ENCODE peak calls at places on chromosomes 11 and 22, in ten cellular contexts. One of them, this sample, is unnamed.

GRCh38 chr11:553949-554398 is 6.6 kb downstream of the LMNTD2 start:
- DNase-seq in NCI-H1092: no peak
- DNase-seq in Karpas-422: peak; percentile 50
- DNase-seq in iPS-NIHi11: no peak
- DNase-seq in endothelial cell of umbilical vein: no peak
- DNase-seq in stimulated activated CD4-positive, alpha-beta T cell treated with anti-CD3 and anti-CD28 coated beads, Interleukin-1b, Interleukin-23, amount 100 ng/mL, for 24 hours: no peak
- DNase-seq in NCI-H1105: no peak
- DNase-seq in NCI-H748 treated with DMSO at 0.1 percent for 48 hours: no peak
- DNase-seq in prostate gland: no peak
- DNase-seq in ELF-1: no peak
- DNase-seq in this sample: no peak

GRCh38 chr22:20839837-20840645 is 18.6 kb downstream of the PI4KA start:
- DNase-seq in NCI-H1092: no peak
- DNase-seq in Karpas-422: no peak
- DNase-seq in iPS-NIHi11: no peak
- DNase-seq in endothelial cell of umbilical vein: no peak
- DNase-seq in stimulated activated CD4-positive, alpha-beta T cell treated with anti-CD3 and anti-CD28 coated beads, Interleukin-1b, Interleukin-23, amount 100 ng/mL, for 24 hours: no peak
- DNase-seq in NCI-H1105: no peak
- DNase-seq in NCI-H748 treated with DMSO at 0.1 percent for 48 hours: no peak
- DNase-seq in prostate gland: no peak
- DNase-seq in ELF-1: no peak
- DNase-seq in this sample: no peak

GRCh38 chr11:86951706-86952105 is 3.5 kb downstream of the FZD4 start:
- DNase-seq in NCI-H1092: no peak
- DNase-seq in Karpas-422: no peak
- DNase-seq in iPS-NIHi11: no peak
- DNase-seq in endothelial cell of umbilical vein: peak; percentile 58
- DNase-seq in stimulated activated CD4-positive, alpha-beta T cell treated with anti-CD3 and anti-CD28 coated beads, Interleukin-1b, Interleukin-23, amount 100 ng/mL, for 24 hours: no peak
- DNase-seq in NCI-H1105: no peak
- DNase-seq in NCI-H748 treated with DMSO at 0.1 percent for 48 hours: no peak
- DNase-seq in prostate gland: no peak
- DNase-seq in ELF-1: no peak
- DNase-seq in this sample: no peak

GRCh38 chr11:14424096-14424495 is 65.1 kb upstream of the RRAS2 start:
- DNase-seq in NCI-H1092: no peak
- DNase-seq in Karpas-422: no peak
- DNase-seq in iPS-NIHi11: no peak
- DNase-seq in endothelial cell of umbilical vein: peak; percentile 40
- DNase-seq in stimulated activated CD4-positive, alpha-beta T cell treated with anti-CD3 and anti-CD28 coated beads, Interleukin-1b, Interleukin-23, amount 100 ng/mL, for 24 hours: no peak
- DNase-seq in NCI-H1105: no peak
- DNase-seq in NCI-H748 treated with DMSO at 0.1 percent for 48 hours: no peak
- DNase-seq in prostate gland: no peak
- DNase-seq in ELF-1: no peak
- DNase-seq in this sample: no peak

GRCh38 chr11:105609341-105609781 is 512 bp upstream of the GRIA4 start:
- DNase-seq in NCI-H1092: no peak
- DNase-seq in Karpas-422: peak; percentile 70
- DNase-seq in iPS-NIHi11: peak; percentile 29
- DNase-seq in endothelial cell of umbilical vein: peak; percentile 39
- DNase-seq in stimulated activated CD4-positive, alpha-beta T cell treated with anti-CD3 and anti-CD28 coated beads, Interleukin-1b, Interleukin-23, amount 100 ng/mL, for 24 hours: no peak
- DNase-seq in NCI-H1105: peak; percentile 2
- DNase-seq in NCI-H748 treated with DMSO at 0.1 percent for 48 hours: peak; percentile 43
- DNase-seq in prostate gland: no peak
- DNase-seq in ELF-1: peak; percentile 18
- DNase-seq in this sample: peak; percentile 46

GRCh38 chr11:33534575-33534974 is 166.1 kb downstream of the C11orf91 start:
- DNase-seq in NCI-H1092: no peak
- DNase-seq in Karpas-422: no peak
- DNase-seq in iPS-NIHi11: no peak
- DNase-seq in endothelial cell of umbilical vein: no peak
- DNase-seq in stimulated activated CD4-positive, alpha-beta T cell treated with anti-CD3 and anti-CD28 coated beads, Interleukin-1b, Interleukin-23, amount 100 ng/mL, for 24 hours: no peak
- DNase-seq in NCI-H1105: no peak
- DNase-seq in NCI-H748 treated with DMSO at 0.1 percent for 48 hours: no peak
- DNase-seq in prostate gland: no peak
- DNase-seq in ELF-1: no peak
- DNase-seq in this sample: no peak

GRCh38 chr11:111777094-111778046 is 11.2 kb upstream of the PPP2R1B start:
- DNase-seq in NCI-H1092: peak; percentile 70
- DNase-seq in Karpas-422: peak; percentile 100
- DNase-seq in iPS-NIHi11: peak; percentile 68
- DNase-seq in endothelial cell of umbilical vein: peak; percentile 75
- DNase-seq in stimulated activated CD4-positive, alpha-beta T cell treated with anti-CD3 and anti-CD28 coated beads, Interleukin-1b, Interleukin-23, amount 100 ng/mL, for 24 hours: no peak
- DNase-seq in NCI-H1105: peak; percentile 61
- DNase-seq in NCI-H748 treated with DMSO at 0.1 percent for 48 hours: peak; percentile 27
- DNase-seq in prostate gland: peak; percentile 45
- DNase-seq in ELF-1: peak; percentile 20
- DNase-seq in this sample: no peak

GRCh38 chr11:31487848-31488247 is 21.6 kb downstream of the IMMP1L start:
- DNase-seq in NCI-H1092: no peak
- DNase-seq in Karpas-422: peak; percentile 84
- DNase-seq in iPS-NIHi11: peak; percentile 13
- DNase-seq in endothelial cell of umbilical vein: peak; percentile 74
- DNase-seq in stimulated activated CD4-positive, alpha-beta T cell treated with anti-CD3 and anti-CD28 coated beads, Interleukin-1b, Interleukin-23, amount 100 ng/mL, for 24 hours: no peak
- DNase-seq in NCI-H1105: peak; percentile 30
- DNase-seq in NCI-H748 treated with DMSO at 0.1 percent for 48 hours: peak; percentile 36
- DNase-seq in prostate gland: no peak
- DNase-seq in ELF-1: no peak
- DNase-seq in this sample: no peak

GRCh38 chr11:22432331-22433065 is 94.3 kb downstream of the SLC17A6 start:
- DNase-seq in NCI-H1092: peak; percentile 45
- DNase-seq in Karpas-422: no peak
- DNase-seq in iPS-NIHi11: peak; percentile 39
- DNase-seq in endothelial cell of umbilical vein: peak; percentile 82
- DNase-seq in stimulated activated CD4-positive, alpha-beta T cell treated with anti-CD3 and anti-CD28 coated beads, Interleukin-1b, Interleukin-23, amount 100 ng/mL, for 24 hours: no peak
- DNase-seq in NCI-H1105: peak; percentile 81
- DNase-seq in NCI-H748 treated with DMSO at 0.1 percent for 48 hours: peak; percentile 26
- DNase-seq in prostate gland: no peak
- DNase-seq in ELF-1: peak; percentile 48
- DNase-seq in this sample: peak; percentile 73

GRCh38 chr11:97419729-97420128 is 1029.9 kb downstream of the JRKL start:
- DNase-seq in NCI-H1092: no peak
- DNase-seq in Karpas-422: no peak
- DNase-seq in iPS-NIHi11: no peak
- DNase-seq in endothelial cell of umbilical vein: no peak
- DNase-seq in stimulated activated CD4-positive, alpha-beta T cell treated with anti-CD3 and anti-CD28 coated beads, Interleukin-1b, Interleukin-23, amount 100 ng/mL, for 24 hours: no peak
- DNase-seq in NCI-H1105: no peak
- DNase-seq in NCI-H748 treated with DMSO at 0.1 percent for 48 hours: no peak
- DNase-seq in prostate gland: no peak
- DNase-seq in ELF-1: no peak
- DNase-seq in this sample: no peak

GRCh38 chr11:126973051-126973450 is 27.5 kb downstream of the KIRREL3 start:
- DNase-seq in NCI-H1092: no peak
- DNase-seq in Karpas-422: no peak
- DNase-seq in iPS-NIHi11: no peak
- DNase-seq in endothelial cell of umbilical vein: no peak
- DNase-seq in stimulated activated CD4-positive, alpha-beta T cell treated with anti-CD3 and anti-CD28 coated beads, Interleukin-1b, Interleukin-23, amount 100 ng/mL, for 24 hours: no peak
- DNase-seq in NCI-H1105: no peak
- DNase-seq in NCI-H748 treated with DMSO at 0.1 percent for 48 hours: no peak
- DNase-seq in prostate gland: no peak
- DNase-seq in ELF-1: peak; percentile 16
- DNase-seq in this sample: no peak

GRCh38 chr22:42895087-42895486 is 38.0 kb upstream of the ARFGAP3 start:
- DNase-seq in NCI-H1092: no peak
- DNase-seq in Karpas-422: no peak
- DNase-seq in iPS-NIHi11: no peak
- DNase-seq in endothelial cell of umbilical vein: no peak
- DNase-seq in stimulated activated CD4-positive, alpha-beta T cell treated with anti-CD3 and anti-CD28 coated beads, Interleukin-1b, Interleukin-23, amount 100 ng/mL, for 24 hours: no peak
- DNase-seq in NCI-H1105: no peak
- DNase-seq in NCI-H748 treated with DMSO at 0.1 percent for 48 hours: no peak
- DNase-seq in prostate gland: no peak
- DNase-seq in ELF-1: no peak
- DNase-seq in this sample: no peak

GRCh38 chr11:64124147-64124546 is 41.8 kb downstream of the MACROD1 start:
- DNase-seq in NCI-H1092: no peak
- DNase-seq in Karpas-422: peak; percentile 46
- DNase-seq in iPS-NIHi11: no peak
- DNase-seq in endothelial cell of umbilical vein: no peak
- DNase-seq in stimulated activated CD4-positive, alpha-beta T cell treated with anti-CD3 and anti-CD28 coated beads, Interleukin-1b, Interleukin-23, amount 100 ng/mL, for 24 hours: no peak
- DNase-seq in NCI-H1105: no peak
- DNase-seq in NCI-H748 treated with DMSO at 0.1 percent for 48 hours: no peak
- DNase-seq in prostate gland: no peak
- DNase-seq in ELF-1: peak; percentile 60
- DNase-seq in this sample: no peak

GRCh38 chr11:116461789-116462188 is 311.0 kb downstream of the BUD13 start:
- DNase-seq in NCI-H1092: peak; percentile 67
- DNase-seq in Karpas-422: no peak
- DNase-seq in iPS-NIHi11: peak; percentile 46
- DNase-seq in endothelial cell of umbilical vein: no peak
- DNase-seq in stimulated activated CD4-positive, alpha-beta T cell treated with anti-CD3 and anti-CD28 coated beads, Interleukin-1b, Interleukin-23, amount 100 ng/mL, for 24 hours: no peak
- DNase-seq in NCI-H1105: no peak
- DNase-seq in NCI-H748 treated with DMSO at 0.1 percent for 48 hours: no peak
- DNase-seq in prostate gland: no peak
- DNase-seq in ELF-1: peak; percentile 51
- DNase-seq in this sample: no peak

GRCh38 chr11:76005746-76006145 is 190.7 kb downstream of the UVRAG start:
- DNase-seq in NCI-H1092: no peak
- DNase-seq in Karpas-422: no peak
- DNase-seq in iPS-NIHi11: no peak
- DNase-seq in endothelial cell of umbilical vein: no peak
- DNase-seq in stimulated activated CD4-positive, alpha-beta T cell treated with anti-CD3 and anti-CD28 coated beads, Interleukin-1b, Interleukin-23, amount 100 ng/mL, for 24 hours: no peak
- DNase-seq in NCI-H1105: no peak
- DNase-seq in NCI-H748 treated with DMSO at 0.1 percent for 48 hours: no peak
- DNase-seq in prostate gland: no peak
- DNase-seq in ELF-1: no peak
- DNase-seq in this sample: no peak

GRCh38 chr11:10893713-10894112 is 35.9 kb upstream of the ZBED5 start:
- DNase-seq in NCI-H1092: no peak
- DNase-seq in Karpas-422: no peak
- DNase-seq in iPS-NIHi11: no peak
- DNase-seq in endothelial cell of umbilical vein: no peak
- DNase-seq in stimulated activated CD4-positive, alpha-beta T cell treated with anti-CD3 and anti-CD28 coated beads, Interleukin-1b, Interleukin-23, amount 100 ng/mL, for 24 hours: no peak
- DNase-seq in NCI-H1105: no peak
- DNase-seq in NCI-H748 treated with DMSO at 0.1 percent for 48 hours: no peak
- DNase-seq in prostate gland: no peak
- DNase-seq in ELF-1: no peak
- DNase-seq in this sample: no peak

GRCh38 chr11:8905528-8906165 is 5.3 kb upstream of the AKIP1 start:
- DNase-seq in NCI-H1092: no peak
- DNase-seq in Karpas-422: peak; percentile 36
- DNase-seq in iPS-NIHi11: no peak
- DNase-seq in endothelial cell of umbilical vein: no peak
- DNase-seq in stimulated activated CD4-positive, alpha-beta T cell treated with anti-CD3 and anti-CD28 coated beads, Interleukin-1b, Interleukin-23, amount 100 ng/mL, for 24 hours: no peak
- DNase-seq in NCI-H1105: no peak
- DNase-seq in NCI-H748 treated with DMSO at 0.1 percent for 48 hours: no peak
- DNase-seq in prostate gland: no peak
- DNase-seq in ELF-1: no peak
- DNase-seq in this sample: no peak

GRCh38 chr22:41925783-41926460 is 684 bp downstream of the TNFRSF13C start:
- DNase-seq in NCI-H1092: no peak
- DNase-seq in Karpas-422: peak; percentile 93
- DNase-seq in iPS-NIHi11: peak; percentile 88
- DNase-seq in endothelial cell of umbilical vein: peak; percentile 49
- DNase-seq in stimulated activated CD4-positive, alpha-beta T cell treated with anti-CD3 and anti-CD28 coated beads, Interleukin-1b, Interleukin-23, amount 100 ng/mL, for 24 hours: peak; percentile 54
- DNase-seq in NCI-H1105: peak; percentile 21
- DNase-seq in NCI-H748 treated with DMSO at 0.1 percent for 48 hours: peak; percentile 27
- DNase-seq in prostate gland: peak; percentile 43
- DNase-seq in ELF-1: peak; percentile 89
- DNase-seq in this sample: peak; percentile 58

GRCh38 chr22:20904008-20904979 is 12.9 kb upstream of the CRKL start:
- DNase-seq in NCI-H1092: no peak
- DNase-seq in Karpas-422: no peak
- DNase-seq in iPS-NIHi11: no peak
- DNase-seq in endothelial cell of umbilical vein: no peak
- DNase-seq in stimulated activated CD4-positive, alpha-beta T cell treated with anti-CD3 and anti-CD28 coated beads, Interleukin-1b, Interleukin-23, amount 100 ng/mL, for 24 hours: no peak
- DNase-seq in NCI-H1105: no peak
- DNase-seq in NCI-H748 treated with DMSO at 0.1 percent for 48 hours: no peak
- DNase-seq in prostate gland: no peak
- DNase-seq in ELF-1: no peak
- DNase-seq in this sample: no peak

GRCh38 chr11:1458340-1459218 is 28.0 kb downstream of the MOB2 start:
- DNase-seq in NCI-H1092: no peak
- DNase-seq in Karpas-422: peak; percentile 57
- DNase-seq in iPS-NIHi11: peak; percentile 86
- DNase-seq in endothelial cell of umbilical vein: no peak
- DNase-seq in stimulated activated CD4-positive, alpha-beta T cell treated with anti-CD3 and anti-CD28 coated beads, Interleukin-1b, Interleukin-23, amount 100 ng/mL, for 24 hours: no peak
- DNase-seq in NCI-H1105: peak; percentile 82
- DNase-seq in NCI-H748 treated with DMSO at 0.1 percent for 48 hours: no peak
- DNase-seq in prostate gland: peak; percentile 59
- DNase-seq in ELF-1: peak; percentile 45
- DNase-seq in this sample: peak; percentile 43

GRCh38 chr11:8257003-8257664 is 6.5 kb downstream of the LMO1 start:
- DNase-seq in NCI-H1092: no peak
- DNase-seq in Karpas-422: no peak
- DNase-seq in iPS-NIHi11: no peak
- DNase-seq in endothelial cell of umbilical vein: no peak
- DNase-seq in stimulated activated CD4-positive, alpha-beta T cell treated with anti-CD3 and anti-CD28 coated beads, Interleukin-1b, Interleukin-23, amount 100 ng/mL, for 24 hours: no peak
- DNase-seq in NCI-H1105: no peak
- DNase-seq in NCI-H748 treated with DMSO at 0.1 percent for 48 hours: no peak
- DNase-seq in prostate gland: no peak
- DNase-seq in ELF-1: no peak
- DNase-seq in this sample: peak; percentile 37

GRCh38 chr11:66017354-66017753 is 5.5 kb downstream of the CST6 start:
- DNase-seq in NCI-H1092: no peak
- DNase-seq in Karpas-422: no peak
- DNase-seq in iPS-NIHi11: no peak
- DNase-seq in endothelial cell of umbilical vein: no peak
- DNase-seq in stimulated activated CD4-positive, alpha-beta T cell treated with anti-CD3 and anti-CD28 coated beads, Interleukin-1b, Interleukin-23, amount 100 ng/mL, for 24 hours: no peak
- DNase-seq in NCI-H1105: no peak
- DNase-seq in NCI-H748 treated with DMSO at 0.1 percent for 48 hours: no peak
- DNase-seq in prostate gland: no peak
- DNase-seq in ELF-1: no peak
- DNase-seq in this sample: no peak

GRCh38 chr22:49763138-49763537 is 64.5 kb downstream of the BRD1 start:
- DNase-seq in NCI-H1092: no peak
- DNase-seq in Karpas-422: no peak
- DNase-seq in iPS-NIHi11: no peak
- DNase-seq in endothelial cell of umbilical vein: no peak
- DNase-seq in stimulated activated CD4-positive, alpha-beta T cell treated with anti-CD3 and anti-CD28 coated beads, Interleukin-1b, Interleukin-23, amount 100 ng/mL, for 24 hours: no peak
- DNase-seq in NCI-H1105: no peak
- DNase-seq in NCI-H748 treated with DMSO at 0.1 percent for 48 hours: peak; percentile 7
- DNase-seq in prostate gland: no peak
- DNase-seq in ELF-1: no peak
- DNase-seq in this sample: peak; percentile 27

GRCh38 chr11:8930456-8931175 is 2.1 kb downstream of the C11orf16 start:
- DNase-seq in NCI-H1092: no peak
- DNase-seq in Karpas-422: no peak
- DNase-seq in iPS-NIHi11: no peak
- DNase-seq in endothelial cell of umbilical vein: no peak
- DNase-seq in stimulated activated CD4-positive, alpha-beta T cell treated with anti-CD3 and anti-CD28 coated beads, Interleukin-1b, Interleukin-23, amount 100 ng/mL, for 24 hours: no peak
- DNase-seq in NCI-H1105: no peak
- DNase-seq in NCI-H748 treated with DMSO at 0.1 percent for 48 hours: no peak
- DNase-seq in prostate gland: no peak
- DNase-seq in ELF-1: no peak
- DNase-seq in this sample: no peak

GRCh38 chr11:45900916-45901617 is 6.0 kb downstream of the FREY1 start:
- DNase-seq in NCI-H1092: peak; percentile 47
- DNase-seq in Karpas-422: no peak
- DNase-seq in iPS-NIHi11: no peak
- DNase-seq in endothelial cell of umbilical vein: no peak
- DNase-seq in stimulated activated CD4-positive, alpha-beta T cell treated with anti-CD3 and anti-CD28 coated beads, Interleukin-1b, Interleukin-23, amount 100 ng/mL, for 24 hours: no peak
- DNase-seq in NCI-H1105: peak; percentile 28
- DNase-seq in NCI-H748 treated with DMSO at 0.1 percent for 48 hours: no peak
- DNase-seq in prostate gland: no peak
- DNase-seq in ELF-1: no peak
- DNase-seq in this sample: peak; percentile 55

GRCh38 chr22:45226681-45227186 is 14.0 kb downstream of the KIAA0930 start:
- DNase-seq in NCI-H1092: no peak
- DNase-seq in Karpas-422: no peak
- DNase-seq in iPS-NIHi11: no peak
- DNase-seq in endothelial cell of umbilical vein: no peak
- DNase-seq in stimulated activated CD4-positive, alpha-beta T cell treated with anti-CD3 and anti-CD28 coated beads, Interleukin-1b, Interleukin-23, amount 100 ng/mL, for 24 hours: no peak
- DNase-seq in NCI-H1105: peak; percentile 32
- DNase-seq in NCI-H748 treated with DMSO at 0.1 percent for 48 hours: no peak
- DNase-seq in prostate gland: no peak
- DNase-seq in ELF-1: no peak
- DNase-seq in this sample: peak; percentile 72

GRCh38 chr11:124807660-124808270 is 7.6 kb upstream of the MSANTD2 start:
- DNase-seq in NCI-H1092: no peak
- DNase-seq in Karpas-422: no peak
- DNase-seq in iPS-NIHi11: no peak
- DNase-seq in endothelial cell of umbilical vein: no peak
- DNase-seq in stimulated activated CD4-positive, alpha-beta T cell treated with anti-CD3 and anti-CD28 coated beads, Interleukin-1b, Interleukin-23, amount 100 ng/mL, for 24 hours: no peak
- DNase-seq in NCI-H1105: no peak
- DNase-seq in NCI-H748 treated with DMSO at 0.1 percent for 48 hours: no peak
- DNase-seq in prostate gland: no peak
- DNase-seq in ELF-1: no peak
- DNase-seq in this sample: no peak

GRCh38 chr11:84316866-84317560 is 1030.8 kb upstream of the CCDC90B start:
- DNase-seq in NCI-H1092: no peak
- DNase-seq in Karpas-422: no peak
- DNase-seq in iPS-NIHi11: no peak
- DNase-seq in endothelial cell of umbilical vein: no peak
- DNase-seq in stimulated activated CD4-positive, alpha-beta T cell treated with anti-CD3 and anti-CD28 coated beads, Interleukin-1b, Interleukin-23, amount 100 ng/mL, for 24 hours: no peak
- DNase-seq in NCI-H1105: no peak
- DNase-seq in NCI-H748 treated with DMSO at 0.1 percent for 48 hours: no peak
- DNase-seq in prostate gland: no peak
- DNase-seq in ELF-1: no peak
- DNase-seq in this sample: peak; percentile 90